ENCODE peak calls at places on chromosomes 11 and 22, in ten cellular contexts. One of them, this sample, is unnamed.

GRCh38 chr11:10540546-10540914 is 457 bp downstream of the RNF141 start:
- DNase-seq in pancreas: peak; percentile 62
- DNase-seq in body of pancreas: peak; percentile 65
- DNase-seq in upper lobe of right lung: no peak
- DNase-seq in hepatocyte: peak; percentile 71
- DNase-seq in PC-3: no peak
- DNase-seq in testis: peak; percentile 61
- DNase-seq in kidney: peak; percentile 82
- DNase-seq in thoracic aorta: no peak
- DNase-seq in transverse colon: no peak
- DNase-seq in this sample: no peak

GRCh38 chr11:16956538-16957153 is 57.6 kb downstream of the PLEKHA7 start:
- DNase-seq in pancreas: no peak
- DNase-seq in body of pancreas: no peak
- DNase-seq in upper lobe of right lung: no peak
- DNase-seq in hepatocyte: peak; percentile 61
- DNase-seq in PC-3: peak; percentile 79
- DNase-seq in testis: no peak
- DNase-seq in kidney: no peak
- DNase-seq in thoracic aorta: no peak
- DNase-seq in transverse colon: no peak
- DNase-seq in this sample: no peak

GRCh38 chr22:39489094-39490068 is 12.7 kb upstream of the MIEF1 start:
- DNase-seq in pancreas: no peak
- DNase-seq in body of pancreas: no peak
- DNase-seq in upper lobe of right lung: peak; percentile 58
- DNase-seq in hepatocyte: no peak
- DNase-seq in PC-3: no peak
- DNase-seq in testis: no peak
- DNase-seq in kidney: peak; percentile 60
- DNase-seq in thoracic aorta: no peak
- DNase-seq in transverse colon: no peak
- DNase-seq in this sample: no peak

GRCh38 chr11:28490763-28491382 is 382.7 kb downstream of the METTL15 start:
- DNase-seq in pancreas: no peak
- DNase-seq in body of pancreas: no peak
- DNase-seq in upper lobe of right lung: no peak
- DNase-seq in hepatocyte: no peak
- DNase-seq in PC-3: no peak
- DNase-seq in testis: no peak
- DNase-seq in kidney: no peak
- DNase-seq in thoracic aorta: no peak
- DNase-seq in transverse colon: no peak
- DNase-seq in this sample: no peak

GRCh38 chr11:132595711-132596111 is 936.6 kb downstream of the OPCML start:
- DNase-seq in pancreas: no peak
- DNase-seq in body of pancreas: no peak
- DNase-seq in upper lobe of right lung: no peak
- DNase-seq in hepatocyte: no peak
- DNase-seq in PC-3: no peak
- DNase-seq in testis: no peak
- DNase-seq in kidney: no peak
- DNase-seq in thoracic aorta: no peak
- DNase-seq in transverse colon: no peak
- DNase-seq in this sample: no peak

GRCh38 chr22:26597026-26597425 is 7.1 kb upstream of the TPST2 start:
- DNase-seq in pancreas: no peak
- DNase-seq in body of pancreas: no peak
- DNase-seq in upper lobe of right lung: no peak
- DNase-seq in hepatocyte: no peak
- DNase-seq in PC-3: no peak
- DNase-seq in testis: no peak
- DNase-seq in kidney: no peak
- DNase-seq in thoracic aorta: no peak
- DNase-seq in transverse colon: no peak
- DNase-seq in this sample: no peak

GRCh38 chr11:122983438-122984185 is 2.0 kb upstream of the BSX start:
- DNase-seq in pancreas: no peak
- DNase-seq in body of pancreas: no peak
- DNase-seq in upper lobe of right lung: no peak
- DNase-seq in hepatocyte: no peak
- DNase-seq in PC-3: no peak
- DNase-seq in testis: no peak
- DNase-seq in kidney: no peak
- DNase-seq in thoracic aorta: no peak
- DNase-seq in transverse colon: no peak
- DNase-seq in this sample: no peak

GRCh38 chr11:14972581-14973490 is 685 bp upstream of the CALCA start:
- DNase-seq in pancreas: no peak
- DNase-seq in body of pancreas: no peak
- DNase-seq in upper lobe of right lung: no peak
- DNase-seq in hepatocyte: no peak
- DNase-seq in PC-3: no peak
- DNase-seq in testis: no peak
- DNase-seq in kidney: no peak
- DNase-seq in thoracic aorta: no peak
- DNase-seq in transverse colon: no peak
- DNase-seq in this sample: no peak

GRCh38 chr11:99370557-99371200 is 349.9 kb downstream of the CNTN5 start:
- DNase-seq in pancreas: peak; percentile 3
- DNase-seq in body of pancreas: no peak
- DNase-seq in upper lobe of right lung: no peak
- DNase-seq in hepatocyte: peak; percentile 55
- DNase-seq in PC-3: peak; percentile 75
- DNase-seq in testis: peak; percentile 41
- DNase-seq in kidney: peak; percentile 83
- DNase-seq in thoracic aorta: no peak
- DNase-seq in transverse colon: no peak
- DNase-seq in this sample: peak; percentile 40

GRCh38 chr11:121870202-121871045 is 245.6 kb downstream of the BLID start:
- DNase-seq in pancreas: no peak
- DNase-seq in body of pancreas: no peak
- DNase-seq in upper lobe of right lung: no peak
- DNase-seq in hepatocyte: no peak
- DNase-seq in PC-3: peak; percentile 53
- DNase-seq in testis: peak; percentile 51
- DNase-seq in kidney: no peak
- DNase-seq in thoracic aorta: no peak
- DNase-seq in transverse colon: no peak
- DNase-seq in this sample: no peak

GRCh38 chr11:121869478-121869877 is 246.5 kb downstream of the BLID start:
- DNase-seq in pancreas: no peak
- DNase-seq in body of pancreas: no peak
- DNase-seq in upper lobe of right lung: no peak
- DNase-seq in hepatocyte: no peak
- DNase-seq in PC-3: no peak
- DNase-seq in testis: no peak
- DNase-seq in kidney: no peak
- DNase-seq in thoracic aorta: no peak
- DNase-seq in transverse colon: no peak
- DNase-seq in this sample: no peak

GRCh38 chr11:121873770-121874169 is 242.2 kb downstream of the BLID start:
- DNase-seq in pancreas: no peak
- DNase-seq in body of pancreas: no peak
- DNase-seq in upper lobe of right lung: no peak
- DNase-seq in hepatocyte: no peak
- DNase-seq in PC-3: no peak
- DNase-seq in testis: no peak
- DNase-seq in kidney: no peak
- DNase-seq in thoracic aorta: no peak
- DNase-seq in transverse colon: no peak
- DNase-seq in this sample: no peak
- TF ChIP-seq CTCF in pancreas: no peak
- TF ChIP-seq CTCF in body of pancreas: no peak
- TF ChIP-seq CTCF in upper lobe of right lung: no peak
- TF ChIP-seq CTCF in hepatocyte: no peak
- TF ChIP-seq CTCF in PC-3: no peak
- TF ChIP-seq CTCF in testis: no peak
- TF ChIP-seq CTCF in kidney: no peak
- TF ChIP-seq CTCF in thoracic aorta: no peak
- TF ChIP-seq CTCF in transverse colon: no peak
- TF ChIP-seq CTCF in this sample: no peak

DNA sequence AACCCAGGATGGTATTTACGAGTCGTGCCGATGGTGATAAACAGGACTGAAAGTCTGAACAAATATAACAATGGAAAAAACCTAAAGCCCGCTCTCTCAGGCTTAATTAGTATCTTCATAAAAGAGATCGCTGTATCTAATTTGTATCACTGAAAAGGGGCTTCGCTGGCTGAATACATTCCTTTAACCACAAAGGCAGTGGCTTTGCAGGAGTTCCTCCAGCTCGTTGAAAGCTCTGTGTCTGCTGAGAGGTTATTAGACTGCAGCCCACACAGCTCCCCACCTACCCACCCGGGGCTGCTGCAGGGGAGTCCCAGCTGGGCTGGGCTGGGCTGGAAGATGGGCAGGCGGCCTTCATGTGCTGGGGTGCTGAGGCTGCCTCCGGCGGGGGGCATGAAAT is 15.1 kb downstream of the SHISAL1 start:
- DNase-seq in pancreas: no peak
- DNase-seq in body of pancreas: no peak
- DNase-seq in upper lobe of right lung: no peak
- DNase-seq in hepatocyte: no peak
- DNase-seq in PC-3: no peak
- DNase-seq in testis: no peak
- DNase-seq in kidney: no peak
- DNase-seq in thoracic aorta: no peak
- DNase-seq in transverse colon: no peak
- DNase-seq in this sample: no peak
- H3K27ac ChIP-seq in pancreas: no peak overlapping the region
- H3K27ac ChIP-seq in body of pancreas: no peak overlapping the region
- H3K27ac ChIP-seq in upper lobe of right lung: no peak overlapping the region
- H3K27ac ChIP-seq in hepatocyte: no peak overlapping the region
- H3K27ac ChIP-seq in PC-3: no peak overlapping the region
- H3K27ac ChIP-seq in testis: no peak overlapping the region
- H3K27ac ChIP-seq in kidney: no peak overlapping the region
- H3K27ac ChIP-seq in thoracic aorta: no peak overlapping the region
- H3K27ac ChIP-seq in transverse colon: no peak overlapping the region
- H3K27ac ChIP-seq in this sample: no peak overlapping the region

GRCh38 chr22:46900549-46900948 is 138.1 kb downstream of the TBC1D22A start:
- DNase-seq in pancreas: no peak
- DNase-seq in body of pancreas: no peak
- DNase-seq in upper lobe of right lung: no peak
- DNase-seq in hepatocyte: no peak
- DNase-seq in PC-3: no peak
- DNase-seq in testis: no peak
- DNase-seq in kidney: no peak
- DNase-seq in thoracic aorta: no peak
- DNase-seq in transverse colon: no peak
- DNase-seq in this sample: no peak
- TF ChIP-seq CTCF in pancreas: no peak
- TF ChIP-seq CTCF in body of pancreas: no peak
- TF ChIP-seq CTCF in upper lobe of right lung: no peak
- TF ChIP-seq CTCF in hepatocyte: no peak
- TF ChIP-seq CTCF in PC-3: no peak
- TF ChIP-seq CTCF in testis: no peak
- TF ChIP-seq CTCF in kidney: no peak
- TF ChIP-seq CTCF in thoracic aorta: no peak
- TF ChIP-seq CTCF in transverse colon: no peak
- TF ChIP-seq CTCF in this sample: no peak

GRCh38 chr11:46243796-46244109 is 33.7 kb upstream of the CREB3L1 start:
- DNase-seq in pancreas: no peak
- DNase-seq in body of pancreas: no peak
- DNase-seq in upper lobe of right lung: no peak
- DNase-seq in hepatocyte: no peak
- DNase-seq in PC-3: no peak
- DNase-seq in testis: no peak
- DNase-seq in kidney: no peak
- DNase-seq in thoracic aorta: no peak
- DNase-seq in transverse colon: no peak
- DNase-seq in this sample: no peak
- H3K27ac ChIP-seq in pancreas: peak overlapping the region; percentile 84
- H3K27ac ChIP-seq in body of pancreas: peak overlapping the region; percentile 86
- H3K27ac ChIP-seq in upper lobe of right lung: peak overlapping the region; percentile 88
- H3K27ac ChIP-seq in hepatocyte: peak overlapping the region; percentile 87
- H3K27ac ChIP-seq in PC-3: peak overlapping the region; percentile 15
- H3K27ac ChIP-seq in testis: peak overlapping the region; percentile 3
- H3K27ac ChIP-seq in kidney: peak overlapping the region; percentile 59
- H3K27ac ChIP-seq in thoracic aorta: peak overlapping the region; percentile 64
- H3K27ac ChIP-seq in transverse colon: peak overlapping the region; percentile 80
- H3K27ac ChIP-seq in this sample: peak overlapping the region; percentile 82

GRCh38 chr11:32219320-32219719 is 128.4 kb downstream of the RCN1 start:
- DNase-seq in pancreas: no peak
- DNase-seq in body of pancreas: no peak
- DNase-seq in upper lobe of right lung: no peak
- DNase-seq in hepatocyte: no peak
- DNase-seq in PC-3: no peak
- DNase-seq in testis: no peak
- DNase-seq in kidney: no peak
- DNase-seq in thoracic aorta: no peak
- DNase-seq in transverse colon: no peak
- DNase-seq in this sample: no peak

GRCh38 chr11:32213223-32213622 is 122.3 kb downstream of the RCN1 start:
- DNase-seq in pancreas: no peak
- DNase-seq in body of pancreas: no peak
- DNase-seq in upper lobe of right lung: no peak
- DNase-seq in hepatocyte: peak; percentile 51
- DNase-seq in PC-3: peak; percentile 37
- DNase-seq in testis: no peak
- DNase-seq in kidney: no peak
- DNase-seq in thoracic aorta: no peak
- DNase-seq in transverse colon: no peak
- DNase-seq in this sample: no peak

GRCh38 chr11:32210601-32211000 is 119.7 kb downstream of the RCN1 start:
- DNase-seq in pancreas: no peak
- DNase-seq in body of pancreas: no peak
- DNase-seq in upper lobe of right lung: no peak
- DNase-seq in hepatocyte: no peak
- DNase-seq in PC-3: peak; percentile 76
- DNase-seq in testis: no peak
- DNase-seq in kidney: no peak
- DNase-seq in thoracic aorta: no peak
- DNase-seq in transverse colon: no peak
- DNase-seq in this sample: no peak

GRCh38 chr11:32215157-32215556 is 124.3 kb downstream of the RCN1 start:
- DNase-seq in pancreas: no peak
- DNase-seq in body of pancreas: no peak
- DNase-seq in upper lobe of right lung: no peak
- DNase-seq in hepatocyte: no peak
- DNase-seq in PC-3: no peak
- DNase-seq in testis: no peak
- DNase-seq in kidney: no peak
- DNase-seq in thoracic aorta: no peak
- DNase-seq in transverse colon: no peak
- DNase-seq in this sample: no peak
- TF ChIP-seq CTCF in pancreas: no peak
- TF ChIP-seq CTCF in body of pancreas: no peak
- TF ChIP-seq CTCF in upper lobe of right lung: no peak
- TF ChIP-seq CTCF in hepatocyte: no peak
- TF ChIP-seq CTCF in PC-3: peak; percentile 23
- TF ChIP-seq CTCF in testis: no peak
- TF ChIP-seq CTCF in kidney: no peak
- TF ChIP-seq CTCF in thoracic aorta: no peak
- TF ChIP-seq CTCF in transverse colon: no peak
- TF ChIP-seq CTCF in this sample: no peak